ENCODE peak calls at places on chromosomes 2 and 18, in five cellular contexts. X is heart right ventricle; N is cardiac muscle cell; G is transverse colon; T is CD8-positive, alpha-beta T cell. H is an unnamed sample.

GRCh38 chr2:206257861-206258260 is 16.6 kb upstream of the ZDBF2 start:
- DNase-seq in G (no peak), N (no peak), T (no peak), X (no peak), H (no peak)

GRCh38 chr2:146547236-146547635 is 1297.6 kb upstream of the ACVR2A start:
- DNase-seq in X (no peak), N (no peak), G (no peak), T (no peak), H (no peak)

GRCh38 chr18:23380001-23380550 is 73.0 kb upstream of the RIOK3 start:
- DNase-seq in G (no peak), N (peak; percentile 64), T (no peak), X (no peak), H (no peak)

GRCh38 chr18:42545825-42546224 is 569.7 kb downstream of the RIT2 start:
- DNase-seq in X (no peak), G (no peak), N (peak; percentile 21), T (no peak), H (no peak)

GRCh38 chr2:26884486-26884885 is 36.6 kb downstream of the DPYSL5 start:
- DNase-seq in T (no peak), G (no peak), X (no peak), N (no peak), H (no peak)

GRCh38 chr2:201024518-201024917 is 47.0 kb downstream of the HYCC2 start:
- DNase-seq in T (no peak), G (no peak), N (no peak), X (no peak), H (no peak)

GRCh38 chr2:74835831-74836674 is 2.1 kb downstream of the HK2 start:
- DNase-seq in N (peak; percentile 64), G (no peak), T (no peak), X (no peak), H (no peak)

GRCh38 chr2:161228511-161229240 is 68.4 kb downstream of the TANK start:
- DNase-seq in X (no peak), G (no peak), T (no peak), N (no peak), H (no peak)

GRCh38 chr18:62338446-62339105 is 13.5 kb downstream of the TNFRSF11A start:
- DNase-seq in G (no peak), X (no peak), T (no peak), N (no peak), H (no peak)

GRCh38 chr2:111671426-111672150 is 212.4 kb downstream of the ANAPC1 start:
- DNase-seq in T (no peak), G (peak; percentile 48), N (peak; percentile 70), X (peak; percentile 23), H (peak; percentile 64)

GRCh38 chr2:195563857-195564512 is 93.0 kb upstream of the SLC39A10 start:
- DNase-seq in T (no peak), N (peak; percentile 73), X (no peak), G (no peak), H (no peak)

GRCh38 chr2:118858485-118859156 is 11.2 kb upstream of the EN1 start:
- DNase-seq in T (no peak), G (no peak), N (no peak), X (no peak), H (no peak)

GRCh38 chr2:47008381-47009280 is 93.0 kb upstream of the MCFD2 start:
- DNase-seq in G (no peak), X (peak; percentile 62), T (no peak), N (peak; percentile 75), H (peak; percentile 91)

GRCh38 chr2:105328281-105329196 is 996 bp downstream of the TGFBRAP1 start:
- DNase-seq in N (peak; percentile 56), X (no peak), G (peak; percentile 40), T (peak; percentile 42), H (peak; percentile 37)

GRCh38 chr2:127199223-127199622 is 20.9 kb downstream of the CYP27C1 start:
- DNase-seq in T (no peak), G (no peak), X (no peak), N (no peak), H (no peak)

GRCh38 chr2:193584522-193584938 is 1389.8 kb upstream of the TMEFF2 start:
- DNase-seq in X (no peak), N (peak; percentile 37), G (no peak), T (no peak), H (no peak)

GRCh38 chr2:222423186-222423585 is 1.2 kb upstream of the SGPP2 start:
- DNase-seq in N (no peak), X (no peak), G (no peak), T (no peak), H (no peak)

GRCh38 chr2:241949736-241950412 is 80.3 kb downstream of the RTP5 start:
- DNase-seq in G (no peak), N (no peak), X (no peak), T (no peak), H (no peak)

GRCh38 chr18:59631583-59632181 is 65.5 kb downstream of the CCBE1 start:
- DNase-seq in T (no peak), N (peak; percentile 68), G (no peak), X (no peak), H (no peak)

GRCh38 chr2:72032481-72033041 is 115.1 kb downstream of the CYP26B1 start:
- DNase-seq in G (no peak), T (no peak), N (no peak), X (no peak), H (no peak)

GRCh38 chr2:233059547-233059796 is 670 bp upstream of the INPP5D start:
- DNase-seq in T (no peak), X (peak; percentile 18), N (no peak), G (no peak), H (no peak)

GRCh38 chr2:235820571-235820970 is 326.7 kb downstream of the AGAP1 start:
- DNase-seq in G (no peak), T (no peak), N (peak; percentile 14), X (no peak), H (no peak)

GRCh38 chr2:239496700-239497099 is 95.9 kb upstream of the HDAC4 start:
- DNase-seq in G (no peak), X (no peak), T (no peak), N (no peak), H (no peak)

GRCh38 chr2:189783451-189783926 is 650 bp downstream of the ORMDL1 start:
- DNase-seq in N (peak; percentile 49), X (no peak), T (no peak), G (no peak), H (no peak)

GRCh38 chr2:21004181-21004572 is 39.7 kb downstream of the APOB start:
- DNase-seq in T (no peak), G (no peak), N (no peak), X (no peak), H (no peak)

GRCh38 chr2:70115646-70116442 is 28.6 kb downstream of the PCBP1 start:
- DNase-seq in N (no peak), G (no peak), T (no peak), X (no peak), H (no peak)

GRCh38 chr2:222292113-222292737 is 6.6 kb downstream of the PAX3 start:
- DNase-seq in T (no peak), N (no peak), X (no peak), G (no peak), H (no peak)

GRCh38 chr18:62828091-62828640 is 112.8 kb downstream of the PHLPP1 start:
- DNase-seq in G (no peak), N (no peak), T (no peak), X (no peak), H (peak; percentile 40)

GRCh38 chr18:22551536-22552151 is 133.9 kb upstream of the CTAGE1 start:
- DNase-seq in X (no peak), N (peak; percentile 82), T (no peak), G (no peak), H (peak; percentile 77)

GRCh38 chr2:206230060-206230890 is 44.2 kb upstream of the ZDBF2 start:
- DNase-seq in G (no peak), T (no peak), X (no peak), N (peak; percentile 8), H (no peak)

GRCh38 chr18:26863921-26864497 is 1.5 kb downstream of the AQP4 start:
- DNase-seq in G (no peak), T (no peak), X (no peak), N (no peak), H (no peak)

GRCh38 chr2:12897181-12897580 is 180.4 kb downstream of the TRIB2 start:
- DNase-seq in G (peak; percentile 9), N (no peak), T (no peak), X (no peak), H (no peak)

DNA sequence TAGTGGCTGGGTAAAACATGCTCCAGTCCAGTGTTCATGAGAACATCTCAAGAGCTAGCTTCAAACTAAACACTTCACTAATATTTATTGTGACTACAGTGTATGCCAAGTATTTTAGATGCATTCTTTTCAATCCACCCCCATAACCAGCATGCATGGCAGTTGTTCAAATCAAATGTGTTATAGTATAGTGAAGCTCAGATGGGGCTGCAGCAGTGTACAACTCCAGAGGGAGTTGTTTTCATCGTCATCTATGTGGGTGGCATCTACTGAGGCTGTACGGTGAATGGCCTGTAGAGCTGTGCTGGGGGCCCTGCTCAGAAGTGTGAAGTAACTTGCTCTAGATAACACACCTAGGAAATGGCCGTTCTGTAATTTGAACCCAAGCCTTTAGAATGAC is 71.8 kb upstream of the LRATD1 start:
- DNase-seq in T (no peak), N (no peak), X (no peak), G (no peak), H (no peak)
- H3K4me3 ChIP-seq in T (no peak overlapping the region), N (no peak overlapping the region), X (no peak overlapping the region), G (no peak overlapping the region), H (no peak overlapping the region)

GRCh38 chr18:2985628-2986027 is 27.3 kb downstream of the LPIN2 start:
- DNase-seq in T (no peak), G (no peak), X (no peak), N (peak; percentile 68), H (no peak)
- H3K27ac ChIP-seq in T (no peak overlapping the region), G (peak overlapping the region; percentile 68), X (no peak overlapping the region), N (no peak overlapping the region), H (no peak overlapping the region)

GRCh38 chr2:216350214-216350789 is 22.0 kb downstream of the MARCHF4 start:
- DNase-seq in N (no peak), G (no peak), T (peak; percentile 58), X (no peak), H (no peak)
- H3K4me1 ChIP-seq in N (peaks cover 7% of the 10 kb centered on the region), G (no peaks in the 10 kb centered on the region), T (peaks cover 80% of the 10 kb centered on the region), X (peaks cover 10% of the 10 kb centered on the region), H (no peaks in the 10 kb centered on the region)

DNA sequence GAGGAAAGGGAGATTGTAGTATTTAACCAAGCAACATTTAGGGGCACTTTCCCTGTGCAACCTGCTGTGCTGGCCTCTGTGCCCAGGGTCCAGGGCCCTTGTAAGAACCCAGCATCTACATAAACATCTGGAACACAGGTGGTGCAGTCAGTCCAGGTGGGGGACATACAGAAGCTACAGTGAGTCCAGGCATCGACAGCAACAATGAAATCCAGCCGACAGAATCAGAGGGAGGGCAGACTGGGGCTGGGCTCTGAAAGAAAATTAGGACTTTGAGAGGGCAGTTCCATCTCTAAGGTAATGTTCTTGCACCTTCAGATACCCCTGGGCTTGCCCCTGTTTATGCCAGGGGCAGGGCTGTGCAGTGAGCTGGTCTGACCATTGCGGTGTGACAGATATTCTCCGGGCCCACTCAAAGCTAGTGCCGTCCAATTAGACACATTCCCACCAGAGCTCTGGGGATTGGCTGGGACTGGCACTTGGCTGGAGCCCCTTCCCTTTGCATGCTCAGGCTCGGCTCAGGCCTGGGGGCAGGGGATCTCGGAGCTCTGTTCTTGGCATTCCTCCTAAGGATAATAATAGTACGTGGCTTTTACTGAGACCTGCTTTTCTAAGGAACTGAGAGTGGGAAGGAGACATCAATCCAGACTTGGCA is 5.4 kb downstream of the LBH start:
- DNase-seq in X (peak; percentile 61), G (no peak), N (no peak), T (no peak), H (no peak)
- H3K4me3 ChIP-seq in X (peak overlapping the region; percentile 15), G (no peak overlapping the region), N (no peak overlapping the region), T (peak overlapping the region; percentile 96), H (no peak overlapping the region)

H was measured in adrenal gland.